ENCODE peak calls at places on chromosomes 7 and 10, in five cellular contexts. G, P, H, K and U are unnamed samples. For H3K9me3, the result is how much of the 10 kb centered on the place peaks cover.

GRCh38 chr7:82005056-82005455 is 235.2 kb upstream of the HGF start:
- DNase-seq in G (no peak), P (no peak), H (no peak), K (no peak), U (no peak)

GRCh38 chr10:32731527-32731926 is 226.5 kb downstream of the ITGB1 start:
- DNase-seq in G (no peak), P (no peak), H (no peak), K (no peak), U (no peak)

GRCh38 chr10:114779803-114780609 is 41.6 kb upstream of the FHIP2A start:
- DNase-seq in G (no peak), P (no peak), H (no peak), K (no peak), U (no peak)

GRCh38 chr7:53350241-53350640 is 314.8 kb downstream of the POM121L12 start:
- DNase-seq in G (no peak), P (peak), H (no peak), K (peak), U (no peak)

GRCh38 chr7:48108959-48109847 is 20.1 kb downstream of the UPP1 start:
- DNase-seq in G (no peak), P (no peak), H (no peak), K (no peak), U (no peak)

GRCh38 chr7:150379590-150380379 is 655 bp downstream of the ZNF775 start:
- DNase-seq in G (no peak), P (no peak), H (no peak), K (peak), U (peak)

GRCh38 chr10:74419491-74420466 is 268.8 kb downstream of the ADK start:
- DNase-seq in G (no peak), P (peak), H (no peak), K (peak), U (peak)

GRCh38 chr7:44587843-44588711 is 6.0 kb upstream of the TMED4 start:
- DNase-seq in G (no peak), P (peak), H (no peak), K (peak), U (no peak)

GRCh38 chr10:80453715-80454525 is at the start of gene TSPAN14:
- DNase-seq in G (peak), P (peak), H (peak), K (peak), U (peak)

GRCh38 chr10:120987359-120987758 is 136.2 kb downstream of the WDR11 start:
- DNase-seq in G (no peak), P (no peak), H (no peak), K (no peak), U (no peak)

GRCh38 chr10:120990831-120991230 is 139.7 kb downstream of the WDR11 start:
- DNase-seq in G (no peak), P (no peak), H (no peak), K (no peak), U (no peak)

GRCh38 chr10:120989279-120989678 is 138.1 kb downstream of the WDR11 start:
- DNase-seq in G (no peak), P (no peak), H (no peak), K (no peak), U (no peak)

GRCh38 chr10:120988751-120989150 is 137.6 kb downstream of the WDR11 start:
- DNase-seq in G (no peak), P (no peak), H (no peak), K (no peak), U (no peak)

DNA sequence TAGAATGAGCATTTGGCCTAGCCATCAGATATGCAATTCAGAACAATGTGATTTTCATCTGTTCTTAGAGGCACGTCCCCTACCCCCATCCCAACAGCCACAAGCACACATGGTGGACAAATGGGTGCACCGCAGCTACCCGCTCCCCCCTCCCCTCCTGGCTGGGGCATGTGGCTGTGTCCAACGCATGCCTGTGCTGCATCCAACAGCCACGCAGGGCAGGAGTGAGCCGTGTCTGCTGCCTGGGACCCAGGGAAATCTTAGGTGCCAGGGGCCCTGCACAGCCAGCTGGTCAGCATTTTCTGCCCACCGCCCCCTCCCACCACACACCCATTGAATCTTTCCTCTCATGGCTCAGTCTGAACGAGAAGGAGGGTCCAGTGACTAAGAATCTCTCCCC is 138.8 kb downstream of the WDR11 start:
- DNase-seq in G (no peak), P (no peak), H (no peak), K (no peak), U (no peak)
- H3K9me3 ChIP-seq in G (under half), P (under half), H (under half), K (under half), U (under half)

GRCh38 chr10:125929613-125930012 is 33.2 kb downstream of the FANK1 start:
- DNase-seq in G (no peak), P (no peak), H (no peak), K (no peak), U (no peak)
- H3K27ac ChIP-seq in G (no peak), P (no peak), H (no peak), K (no peak), U (no peak)

GRCh38 chr7:63045575-63045974 is 953.1 kb upstream of the ZNF722 start:
- DNase-seq in G (no peak), P (no peak), H (no peak), K (no peak), U (no peak)

GRCh38 chr7:63047061-63047460 is 951.6 kb upstream of the ZNF722 start:
- DNase-seq in G (no peak), P (no peak), H (no peak), K (no peak), U (no peak)

GRCh38 chr7:63044721-63045120 is 953.9 kb upstream of the ZNF722 start:
- DNase-seq in G (no peak), P (no peak), H (no peak), K (no peak), U (no peak)

GRCh38 chr7:63047546-63047945 is 951.1 kb upstream of the ZNF722 start:
- DNase-seq in G (no peak), P (no peak), H (no peak), K (no peak), U (no peak)

GRCh38 chr7:63046612-63047011 is 952.0 kb upstream of the ZNF722 start:
- DNase-seq in G (no peak), P (no peak), H (no peak), K (no peak), U (no peak)
- H3K9me3 ChIP-seq in G (under half), P (under half), H (under half), K (under half), U (under half)

GRCh38 chr10:129787557-129787956 is 176.5 kb downstream of the EBF3 start:
- DNase-seq in G (no peak), P (no peak), H (no peak), K (no peak), U (no peak)
- H3K27ac ChIP-seq in G (no peak), P (no peak), H (no peak), K (no peak), U (no peak)

GRCh38 chr10:71089162-71089561 is 123.2 kb upstream of the UNC5B start:
- DNase-seq in G (no peak), P (no peak), H (peak), K (no peak), U (no peak)

GRCh38 chr10:71090801-71091200 is 121.6 kb upstream of the UNC5B start:
- DNase-seq in G (no peak), P (no peak), H (peak), K (no peak), U (no peak)

GRCh38 chr10:71088054-71088453 is 124.3 kb upstream of the UNC5B start:
- DNase-seq in G (no peak), P (no peak), H (no peak), K (no peak), U (no peak)

GRCh38 chr10:71092812-71093391 is 119.5 kb upstream of the UNC5B start:
- DNase-seq in G (no peak), P (no peak), H (peak), K (no peak), U (no peak)

DNA sequence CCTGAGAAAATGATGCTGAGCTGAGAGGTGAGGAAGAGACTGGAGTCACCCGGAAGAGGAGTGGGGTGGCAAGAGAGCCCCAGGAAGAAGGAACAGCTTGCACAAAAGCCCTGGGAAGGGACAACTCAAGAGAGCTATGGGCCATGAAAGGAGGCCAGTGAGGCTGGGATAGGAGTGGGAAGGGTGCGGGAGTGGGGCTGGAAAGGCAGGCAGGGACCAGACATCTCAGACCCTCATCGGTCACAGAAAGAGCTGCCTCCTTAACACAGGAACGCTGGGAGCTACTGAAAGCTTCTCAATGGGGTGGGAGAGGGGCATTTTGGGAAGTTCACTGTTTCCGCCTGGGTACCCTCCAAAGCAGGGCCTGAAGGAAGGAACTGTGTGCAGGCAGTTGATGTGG is 122.0 kb upstream of the UNC5B start:
- DNase-seq in G (no peak), P (no peak), H (peak), K (no peak), U (no peak)
- H3K9me3 ChIP-seq in G (under half), P (under half), H (under half), K (under half), U (under half)

GRCh38 chr7:7972128-7972527 is 3.5 kb downstream of the GLCCI1 start:
- DNase-seq in G (no peak), P (peak), H (no peak), K (peak), U (peak)
- H3K27ac ChIP-seq in G (no peak), P (peak), H (no peak), K (peak), U (peak)

GRCh38 chr10:131853610-131853964 is 47.2 kb upstream of the PPP2R2D start:
- DNase-seq in G (no peak), P (no peak), H (peak), K (no peak), U (no peak)

GRCh38 chr10:131854579-131855335 is 46.1 kb upstream of the PPP2R2D start:
- DNase-seq in G (no peak), P (no peak), H (peak), K (no peak), U (no peak)

GRCh38 chr10:131855763-131856401 is 44.9 kb upstream of the PPP2R2D start:
- DNase-seq in G (no peak), P (no peak), H (peak), K (no peak), U (no peak)

GRCh38 chr10:131856441-131857094 is 44.2 kb upstream of the PPP2R2D start:
- DNase-seq in G (no peak), P (no peak), H (no peak), K (no peak), U (no peak)

GRCh38 chr10:131855396-131855762 is 45.4 kb upstream of the PPP2R2D start:
- DNase-seq in G (no peak), P (no peak), H (peak), K (no peak), U (no peak)
- H3K9me3 ChIP-seq in G (under half), P (under half), H (under half), K (under half), U (under half)